ENCODE peak calls at places on chromosomes 4 and X, in six cellular contexts. L, Y, D, G, W and M are unnamed samples.
A peak's percentile ranks its signal among the peaks of the same experiment; 100 is the strongest.

GRCh38 chrX:46572295-46572936 is 1.1 kb upstream of the CHST7 start:
- DNase-seq in L (no peak), Y (no peak), D (no peak), G (no peak), W (no peak), M (peak; percentile 69)

GRCh38 chrX:97563531-97564133 is 679.9 kb downstream of the RPA4 start:
- DNase-seq in L (peak; percentile 50), Y (peak; percentile 41), D (peak; percentile 3), G (peak; percentile 69), W (no peak), M (peak; percentile 81)

GRCh38 chr4:7708238-7708637 is 231.4 kb downstream of the AFAP1 start:
- DNase-seq in L (no peak), Y (no peak), D (no peak), G (no peak), W (no peak), M (no peak)

GRCh38 chr4:47510506-47511143 is 25.6 kb downstream of the ATP10D start:
- DNase-seq in L (no peak), Y (no peak), D (no peak), G (no peak), W (no peak), M (peak; percentile 82)

GRCh38 chrX:134406977-134407376 is 53.0 kb upstream of the HPRT1 start:
- DNase-seq in L (no peak), Y (no peak), D (no peak), G (no peak), W (no peak), M (no peak)

GRCh38 chr4:25321703-25322102 is 9.1 kb downstream of the ZCCHC4 start:
- DNase-seq in L (no peak), Y (no peak), D (no peak), G (no peak), W (no peak), M (no peak)

GRCh38 chrX:2342878-2343277 is 157.9 kb downstream of the DHRSX start:
- DNase-seq in L (no peak), Y (no peak), D (no peak), G (no peak), W (no peak), M (no peak)

GRCh38 chrX:33252306-33252825 is 41.0 kb upstream of the DMD start:
- DNase-seq in L (no peak), Y (no peak), D (no peak), G (no peak), W (peak; percentile 19), M (no peak)

GRCh38 chr4:148216866-148217814 is 225.1 kb downstream of the NR3C2 start:
- DNase-seq in L (no peak), Y (no peak), D (no peak), G (no peak), W (no peak), M (peak; percentile 70)

GRCh38 chr4:169485791-169486742 is 126.3 kb downstream of the NEK1 start:
- DNase-seq in L (peak; percentile 60), Y (peak; percentile 26), D (peak; percentile 39), G (peak; percentile 26), W (peak; percentile 21), M (peak; percentile 77)

GRCh38 chrX:124981420-124981819 is 338.3 kb upstream of the TEX13C start:
- DNase-seq in L (no peak), Y (no peak), D (no peak), G (no peak), W (no peak), M (no peak)

GRCh38 chrX:70033348-70033747 is 16.4 kb downstream of the AWAT2 start:
- DNase-seq in L (peak; percentile 36), Y (no peak), D (peak; percentile 8), G (peak; percentile 32), W (peak; percentile 61), M (peak; percentile 35)

GRCh38 chr4:187668683-187669082 is 326.9 kb upstream of the ZFP42 start:
- DNase-seq in L (no peak), Y (no peak), D (no peak), G (no peak), W (no peak), M (no peak)

GRCh38 chr4:10162341-10163000 is 45.9 kb upstream of the WDR1 start:
- DNase-seq in L (no peak), Y (peak; percentile 65), D (no peak), G (no peak), W (no peak), M (no peak)